ENCODE peak calls at places on chromosomes 13 and 19, in six cellular contexts. J is EH; P is GM12892; B is NCI-H2081; E is CD8-positive, alpha-beta memory T cell; Q is stimulated activated CD8-positive, alpha-beta memory T cell treated with anti-CD3 and anti-CD28 coated beads, Interleukin-4, amount 100 ng/mL, for 4 hours. D is an unnamed sample.

GRCh38 chr13:92403606-92404005 is 823.0 kb upstream of the GPC6 start:
- DNase-seq in E (no peak), B (no peak), Q (no peak), P (no peak), J (no peak), D (no peak)

GRCh38 chr13:97134364-97135095 is 87.6 kb upstream of the MBNL2 start:
- DNase-seq in E (no peak), P (no peak), J (peak; percentile 18), Q (no peak), B (no peak), D (peak; percentile 29)

GRCh38 chr13:55155046-55155445 is 1985.7 kb upstream of the PRR20A start:
- DNase-seq in E (no peak), B (peak; percentile 23), P (no peak), Q (no peak), J (no peak), D (no peak)

GRCh38 chr19:1016647-1017114 is 4.2 kb downstream of the TMEM259 start:
- DNase-seq in E (no peak), Q (no peak), J (peak; percentile 65), P (no peak), B (no peak), D (peak; percentile 77)

GRCh38 chr19:19661675-19662251 is 1.7 kb downstream of the ATP13A1 start:
- DNase-seq in Q (no peak), J (no peak), B (no peak), P (peak; percentile 65), E (peak; percentile 57), D (no peak)

GRCh38 chr19:1169921-1170885 is 3.9 kb downstream of the SBNO2 start:
- DNase-seq in E (no peak), B (no peak), P (no peak), J (peak; percentile 76), Q (no peak), D (peak; percentile 83)

GRCh38 chr13:110331362-110331761 is 24.3 kb downstream of the COL4A2 start:
- DNase-seq in E (no peak), Q (no peak), J (peak; percentile 84), B (no peak), P (no peak), D (peak; percentile 69)

GRCh38 chr19:13132471-13133166 is 14.6 kb downstream of the NACC1 start:
- DNase-seq in P (no peak), Q (peak; percentile 39), B (no peak), J (peak; percentile 87), E (peak; percentile 43), D (peak; percentile 79)

GRCh38 chr19:40742477-40742876 is 7.8 kb downstream of the ACTMAP start:
- DNase-seq in Q (no peak), E (no peak), P (no peak), B (no peak), J (no peak), D (no peak)

GRCh38 chr19:41595258-41595889 is 19.4 kb downstream of the CEACAM21 start:
- DNase-seq in P (peak; percentile 41), J (peak; percentile 85), Q (peak; percentile 28), B (peak; percentile 65), E (peak; percentile 66), D (peak; percentile 74)

GRCh38 chr19:10431254-10431942 is 11.1 kb downstream of the PDE4A start:
- DNase-seq in P (no peak), J (peak; percentile 36), Q (no peak), E (peak; percentile 72), B (no peak), D (no peak)

GRCh38 chr13:88932950-88933349 is 1261.8 kb downstream of the SLITRK5 start:
- DNase-seq in B (no peak), Q (no peak), P (no peak), J (no peak), E (no peak), D (no peak)

D was measured in IMR-90.